ENCODE peak calls at places on chromosomes 6 and 20, in four cellular contexts. One of them, this sample, is unnamed.
A peak's percentile ranks its signal among the peaks of the same experiment; 100 is the strongest.

GRCh38 chr20:52497731-52498130 is 306.2 kb upstream of the ZFP64 start:
- DNase-seq in DMS 273 treated with DMSO at 0.1 percent for 48 hours: no peak
- DNase-seq in stimulated activated CD4-positive, alpha-beta T cell treated with anti-CD3 and anti-CD28 coated beads, Interleukin-4, amount 100 ng/mL, for 4 hours: no peak
- DNase-seq in uterus: no peak
- DNase-seq in this sample: no peak

GRCh38 chr6:32954983-32955802 is 2.3 kb upstream of the HLA-DMA start:
- DNase-seq in DMS 273 treated with DMSO at 0.1 percent for 48 hours: peak; percentile 25
- DNase-seq in uterus: no peak
- DNase-seq in stimulated activated CD4-positive, alpha-beta T cell treated with anti-CD3 and anti-CD28 coated beads, Interleukin-4, amount 100 ng/mL, for 4 hours: no peak
- DNase-seq in this sample: no peak

GRCh38 chr6:49326337-49326736 is 136.7 kb downstream of the MMUT start:
- DNase-seq in DMS 273 treated with DMSO at 0.1 percent for 48 hours: no peak
- DNase-seq in stimulated activated CD4-positive, alpha-beta T cell treated with anti-CD3 and anti-CD28 coated beads, Interleukin-4, amount 100 ng/mL, for 4 hours: no peak
- DNase-seq in uterus: no peak
- DNase-seq in this sample: no peak

GRCh38 chr6:25173951-25174474 is 105.2 kb upstream of the CARMIL1 start:
- DNase-seq in DMS 273 treated with DMSO at 0.1 percent for 48 hours: no peak
- DNase-seq in uterus: peak; percentile 25
- DNase-seq in stimulated activated CD4-positive, alpha-beta T cell treated with anti-CD3 and anti-CD28 coated beads, Interleukin-4, amount 100 ng/mL, for 4 hours: no peak
- DNase-seq in this sample: peak; percentile 86

GRCh38 chr6:151087861-151088598 is 151.7 kb upstream of the AKAP12 start:
- DNase-seq in uterus: peak; percentile 54
- DNase-seq in stimulated activated CD4-positive, alpha-beta T cell treated with anti-CD3 and anti-CD28 coated beads, Interleukin-4, amount 100 ng/mL, for 4 hours: no peak
- DNase-seq in DMS 273 treated with DMSO at 0.1 percent for 48 hours: no peak
- DNase-seq in this sample: no peak

GRCh38 chr6:159760602-159761057 is 1.2 kb upstream of the ACAT2 start:
- DNase-seq in DMS 273 treated with DMSO at 0.1 percent for 48 hours: no peak
- DNase-seq in stimulated activated CD4-positive, alpha-beta T cell treated with anti-CD3 and anti-CD28 coated beads, Interleukin-4, amount 100 ng/mL, for 4 hours: no peak
- DNase-seq in uterus: no peak
- DNase-seq in this sample: peak; percentile 82

GRCh38 chr6:152161501-152161900 is 354.0 kb downstream of the ESR1 start:
- DNase-seq in uterus: no peak
- DNase-seq in DMS 273 treated with DMSO at 0.1 percent for 48 hours: no peak
- DNase-seq in stimulated activated CD4-positive, alpha-beta T cell treated with anti-CD3 and anti-CD28 coated beads, Interleukin-4, amount 100 ng/mL, for 4 hours: no peak
- DNase-seq in this sample: peak; percentile 5

GRCh38 chr6:13485923-13486557 is 1.4 kb downstream of the GFOD1 start:
- DNase-seq in uterus: no peak
- DNase-seq in stimulated activated CD4-positive, alpha-beta T cell treated with anti-CD3 and anti-CD28 coated beads, Interleukin-4, amount 100 ng/mL, for 4 hours: peak; percentile 48
- DNase-seq in DMS 273 treated with DMSO at 0.1 percent for 48 hours: peak; percentile 15
- DNase-seq in this sample: peak; percentile 71

GRCh38 chr20:41223112-41223511 is 85.8 kb downstream of the PLCG1 start:
- DNase-seq in stimulated activated CD4-positive, alpha-beta T cell treated with anti-CD3 and anti-CD28 coated beads, Interleukin-4, amount 100 ng/mL, for 4 hours: no peak
- DNase-seq in DMS 273 treated with DMSO at 0.1 percent for 48 hours: no peak
- DNase-seq in uterus: no peak
- DNase-seq in this sample: no peak

GRCh38 chr20:44133424-44133823 is 53.6 kb downstream of the JPH2 start:
- DNase-seq in uterus: no peak
- DNase-seq in DMS 273 treated with DMSO at 0.1 percent for 48 hours: no peak
- DNase-seq in stimulated activated CD4-positive, alpha-beta T cell treated with anti-CD3 and anti-CD28 coated beads, Interleukin-4, amount 100 ng/mL, for 4 hours: no peak
- DNase-seq in this sample: no peak

GRCh38 chr6:4017847-4018193 is 61.1 kb downstream of the FAM217A start:
- DNase-seq in stimulated activated CD4-positive, alpha-beta T cell treated with anti-CD3 and anti-CD28 coated beads, Interleukin-4, amount 100 ng/mL, for 4 hours: no peak
- DNase-seq in uterus: no peak
- DNase-seq in DMS 273 treated with DMSO at 0.1 percent for 48 hours: peak; percentile 70
- DNase-seq in this sample: peak; percentile 39

GRCh38 chr6:90468080-90468479 is 118.8 kb downstream of the MAP3K7 start:
- DNase-seq in stimulated activated CD4-positive, alpha-beta T cell treated with anti-CD3 and anti-CD28 coated beads, Interleukin-4, amount 100 ng/mL, for 4 hours: peak; percentile 40
- DNase-seq in DMS 273 treated with DMSO at 0.1 percent for 48 hours: no peak
- DNase-seq in uterus: no peak
- DNase-seq in this sample: peak; percentile 71

GRCh38 chr6:31114540-31114876 is at the start of gene PSORS1C1:
- DNase-seq in DMS 273 treated with DMSO at 0.1 percent for 48 hours: no peak
- DNase-seq in stimulated activated CD4-positive, alpha-beta T cell treated with anti-CD3 and anti-CD28 coated beads, Interleukin-4, amount 100 ng/mL, for 4 hours: no peak
- DNase-seq in uterus: peak; percentile 96
- DNase-seq in this sample: peak; percentile 98

GRCh38 chr6:105902401-105903031 is 183.6 kb upstream of the PRDM1 start:
- DNase-seq in DMS 273 treated with DMSO at 0.1 percent for 48 hours: peak; percentile 59
- DNase-seq in stimulated activated CD4-positive, alpha-beta T cell treated with anti-CD3 and anti-CD28 coated beads, Interleukin-4, amount 100 ng/mL, for 4 hours: no peak
- DNase-seq in uterus: no peak
- DNase-seq in this sample: no peak

GRCh38 chr20:41632896-41633295 is 14.7 kb upstream of the CHD6 start:
- DNase-seq in uterus: no peak
- DNase-seq in stimulated activated CD4-positive, alpha-beta T cell treated with anti-CD3 and anti-CD28 coated beads, Interleukin-4, amount 100 ng/mL, for 4 hours: no peak
- DNase-seq in DMS 273 treated with DMSO at 0.1 percent for 48 hours: no peak
- DNase-seq in this sample: peak; percentile 53

This sample was measured in Daoy.